ENCODE peak calls at places on chromosomes 7 and 10, in seven cellular contexts. G is K562, H is HCT116, W is IMR-90, Z is GM12878, M is HepG2, V is H1. A is an unnamed sample.

GRCh38 chr7:23264916-23265458 is 18.4 kb downstream of the GPNMB start:
- DNase-seq in Z (peak; percentile 75), M (no peak), V (no peak), H (no peak), W (no peak), G (no peak), A (no peak)

GRCh38 chr7:139915864-139916716 is 87.0 kb downstream of the TBXAS1 start:
- DNase-seq in H (peak; percentile 92), V (no peak), Z (peak; percentile 91), M (no peak), G (peak; percentile 94), W (peak; percentile 99), A (peak; percentile 96)

GRCh38 chr10:71337219-71337625 is 18.2 kb downstream of the SLC29A3 start:
- DNase-seq in W (no peak), V (peak; percentile 49), Z (no peak), H (no peak), M (no peak), G (no peak), A (no peak)

GRCh38 chr7:134327896-134328295 is 11.2 kb upstream of the SLC35B4 start:
- DNase-seq in V (peak; percentile 81), H (peak; percentile 75), G (peak; percentile 76), W (peak; percentile 56), M (peak; percentile 57), Z (peak; percentile 42), A (peak; percentile 71)

GRCh38 chr10:14658331-14659122 is 116.2 kb downstream of the FAM107B start:
- DNase-seq in Z (peak; percentile 64), V (no peak), M (no peak), W (peak; percentile 94), H (peak; percentile 58), G (no peak), A (peak; percentile 67)

GRCh38 chr7:55128693-55129394 is 110.0 kb downstream of the EGFR start:
- DNase-seq in W (peak; percentile 63), H (no peak), V (no peak), G (no peak), M (no peak), Z (no peak), A (no peak)

GRCh38 chr7:142802301-142802700 is 31.5 kb downstream of the PRSS2 start:
- DNase-seq in M (no peak), H (no peak), G (no peak), V (no peak), Z (no peak), W (no peak), A (no peak)

GRCh38 chr7:129055861-129056464 is 1.1 kb upstream of the TNPO3 start:
- DNase-seq in M (no peak), Z (no peak), G (no peak), V (no peak), H (no peak), W (no peak), A (no peak)

DNA sequence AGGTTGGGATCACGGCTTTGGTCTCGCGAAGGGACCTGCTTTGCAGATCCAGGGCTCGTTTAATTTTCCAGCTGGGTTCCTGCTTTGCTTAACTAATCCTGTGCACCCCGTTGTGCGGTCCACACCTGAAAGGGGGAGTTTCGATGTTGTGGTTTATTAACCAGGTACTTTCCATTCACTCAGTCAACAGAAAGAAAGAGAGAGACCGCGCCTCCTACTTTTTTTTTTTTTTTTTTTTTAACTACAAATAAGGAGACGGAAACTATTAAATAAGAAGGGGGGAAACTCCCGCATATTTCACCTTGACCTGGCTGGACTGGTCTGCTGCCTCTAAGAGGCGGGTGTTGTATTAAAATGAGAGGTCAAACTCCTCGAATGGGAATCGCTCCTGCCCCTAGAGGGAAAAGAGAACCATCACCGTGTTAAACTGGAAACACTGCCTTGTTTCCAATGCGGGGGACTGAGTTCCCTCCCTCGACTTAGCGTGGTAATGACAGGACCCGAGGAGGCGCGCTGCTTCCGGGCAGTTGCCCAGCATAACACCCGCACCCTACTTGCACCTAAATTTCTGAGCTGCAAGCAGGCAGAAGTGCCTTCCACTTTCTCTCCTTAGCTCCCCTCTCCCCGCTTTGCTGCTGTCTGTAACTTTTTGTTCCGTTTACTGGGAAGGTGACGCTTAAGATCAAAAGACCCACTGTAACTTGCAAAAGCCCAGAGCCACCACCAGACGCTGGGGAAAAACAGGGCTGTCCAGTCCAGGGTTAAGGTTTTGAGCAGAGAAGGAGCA is 1.1 kb upstream of the ITGB8 start:
- DNase-seq in M (peak; percentile 60), G (peak; percentile 37), Z (peak; percentile 76), H (peak; percentile 83), V (no peak), W (peak; percentile 71), A (peak; percentile 81)
- TF ChIP-seq POLR2A in M (no peak), G (no peak), Z (no peak), H (no peak), V (no peak), W (no peak), A (peak; percentile 32)

GRCh38 chr10:128322106-128322505 is 195.9 kb upstream of the MKI67 start:
- DNase-seq in M (no peak), V (no peak), W (no peak), Z (no peak), G (no peak), H (no peak), A (no peak)
- TF ChIP-seq RAD21 in M (no peak), V (no peak), W (no peak), Z (no peak), G (no peak), H (no peak), A (no peak)

GRCh38 chr7:100673942-100674431 is 447 bp downstream of the GNB2 start:
- DNase-seq in Z (no peak), V (peak; percentile 76), M (no peak), G (peak; percentile 69), W (no peak), H (no peak), A (no peak)
- TF ChIP-seq POLR2A in Z (no peak), V (no peak), M (no peak), G (peak; percentile 10), W (no peak), H (no peak), A (no peak)

DNA sequence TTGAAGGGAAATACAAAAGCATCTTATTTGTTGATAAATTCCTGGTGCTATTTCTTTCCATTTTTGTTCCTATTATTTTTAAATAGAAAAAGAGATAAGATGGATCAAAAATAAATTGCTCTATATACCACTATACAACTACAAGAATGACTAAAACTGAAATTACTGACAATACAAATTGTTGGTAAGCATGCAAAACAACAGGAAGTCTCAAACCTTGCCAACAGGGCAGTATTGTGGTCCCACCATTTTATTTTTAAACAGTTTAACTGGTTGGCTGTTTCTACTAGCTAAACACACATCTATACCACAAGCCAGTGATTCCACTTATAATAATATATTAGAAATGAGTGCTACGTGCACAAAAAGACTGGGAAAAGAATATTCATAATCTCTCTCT is 213.0 kb downstream of the JAZF1 start:
- DNase-seq in Z (peak; percentile 8), G (no peak), M (no peak), V (no peak), W (no peak), H (no peak), A (no peak)
- TF ChIP-seq RAD21 in Z (no peak), G (no peak), M (no peak), V (no peak), W (no peak), H (no peak), A (no peak)

GRCh38 chr7:100364480-100364879 is 6.6 kb downstream of the PILRB start:
- DNase-seq in W (no peak), M (no peak), Z (no peak), G (no peak), H (no peak), V (no peak), A (no peak)
- TF ChIP-seq POLR2A in W (no peak), M (no peak), Z (no peak), G (no peak), H (no peak), V (no peak), A (no peak)

GRCh38 chr7:123184271-123184670 is 15.5 kb downstream of the SLC13A1 start:
- DNase-seq in V (no peak), W (no peak), Z (no peak), M (no peak), H (no peak), G (no peak), A (no peak)
- TF ChIP-seq RAD21 in V (no peak), W (no peak), Z (no peak), M (no peak), H (no peak), G (no peak), A (no peak)

GRCh38 chr10:6200588-6201510 is 1.9 kb upstream of the PFKFB3 start:
- DNase-seq in Z (no peak), G (peak; percentile 30), W (peak; percentile 35), H (no peak), V (peak; percentile 62), M (peak; percentile 56), A (peak; percentile 33)
- TF ChIP-seq POLR2A in Z (no peak), G (no peak), W (no peak), H (no peak), V (no peak), M (no peak), A (no peak)

GRCh38 chr10:92929896-92930295 is 81.6 kb downstream of the EXOC6 start:
- DNase-seq in G (no peak), M (no peak), H (no peak), W (no peak), V (no peak), Z (no peak), A (no peak)
- TF ChIP-seq RAD21 in G (no peak), M (no peak), H (no peak), W (no peak), V (no peak), Z (no peak), A (no peak)

A was measured in A549.